ENCODE peak calls at places on chromosomes 7 and 10, in eight cellular contexts. Q, R, V, O, P, H, J and N are unnamed samples.

GRCh38 chr10:15346440-15347141 is 24.5 kb downstream of the FAM171A1 start:
- DNase-seq in J (no peak), O (peak; percentile 35), P (no peak), V (peak; percentile 43), Q (no peak), H (no peak), R (no peak), N (no peak)

GRCh38 chr10:43186150-43186549 is 47.9 kb downstream of the CSGALNACT2 start:
- DNase-seq in J (no peak), P (no peak), H (no peak), R (no peak), Q (no peak), O (no peak), V (no peak), N (no peak)

GRCh38 chr10:86411281-86411841 is 44.8 kb upstream of the GRID1 start:
- DNase-seq in J (no peak), P (no peak), R (no peak), Q (peak; percentile 86), V (no peak), O (peak; percentile 45), H (no peak), N (peak; percentile 83)

GRCh38 chr10:131159771-131160170 is 151.8 kb downstream of the TCERG1L start:
- DNase-seq in O (no peak), Q (no peak), R (no peak), P (no peak), V (no peak), J (no peak), H (no peak), N (no peak)

GRCh38 chr7:51229106-51229537 is 87.5 kb downstream of the COBL start:
- DNase-seq in Q (no peak), H (no peak), J (no peak), P (no peak), V (no peak), O (no peak), R (no peak), N (no peak)

GRCh38 chr10:25226775-25227682 is 52.2 kb downstream of the GPR158 start:
- DNase-seq in R (no peak), O (peak; percentile 69), V (no peak), H (no peak), J (peak; percentile 0), P (no peak), Q (peak; percentile 63), N (peak; percentile 49)

GRCh38 chr7:47720141-47720906 is 138.4 kb upstream of the TNS3 start:
- DNase-seq in Q (no peak), O (no peak), H (no peak), V (peak; percentile 56), J (no peak), P (no peak), R (no peak), N (peak; percentile 20)

GRCh38 chr7:51344406-51344805 is 27.8 kb upstream of the COBL start:
- DNase-seq in R (no peak), P (no peak), V (no peak), H (no peak), J (no peak), Q (no peak), O (peak; percentile 25), N (no peak)

GRCh38 chr10:43444313-43444712 is 7.4 kb downstream of the ZNF487 start:
- DNase-seq in O (no peak), R (no peak), P (no peak), V (no peak), Q (no peak), H (no peak), J (no peak), N (no peak)

GRCh38 chr7:108417926-108418325 is 38.3 kb downstream of the NRCAM start:
- DNase-seq in V (no peak), H (no peak), Q (no peak), P (no peak), R (no peak), J (no peak), O (no peak), N (no peak)

GRCh38 chr7:2981103-2981480 is 62.6 kb downstream of the CARD11 start:
- DNase-seq in R (no peak), V (no peak), P (no peak), J (no peak), H (no peak), O (no peak), Q (no peak), N (no peak)

GRCh38 chr10:128556575-128556974 is 430.4 kb upstream of the MKI67 start:
- DNase-seq in R (no peak), V (no peak), J (no peak), Q (no peak), P (no peak), H (no peak), O (no peak), N (no peak)

GRCh38 chr7:46554688-46555422 is 633.8 kb upstream of the IGFBP3 start:
- DNase-seq in Q (no peak), J (no peak), O (no peak), R (no peak), P (no peak), H (no peak), V (no peak), N (no peak)

GRCh38 chr7:130277763-130278643 is 11.3 kb downstream of the CPA2 start:
- DNase-seq in O (peak; percentile 74), H (no peak), P (no peak), V (peak; percentile 39), R (no peak), J (peak; percentile 29), Q (peak; percentile 61), N (peak; percentile 68)

GRCh38 chr7:45885264-45885882 is 2.9 kb upstream of the IGFBP1 start:
- DNase-seq in P (no peak), J (no peak), O (no peak), Q (peak; percentile 28), H (no peak), V (no peak), R (no peak), N (peak; percentile 11)

GRCh38 chr10:112721080-112721698 is 228.9 kb upstream of the TCF7L2 start:
- DNase-seq in R (no peak), J (no peak), V (no peak), P (no peak), H (no peak), Q (peak; percentile 73), O (peak; percentile 46), N (peak; percentile 64)

GRCh38 chr7:3559178-3559765 is 258.2 kb downstream of the SDK1 start:
- DNase-seq in R (no peak), H (no peak), V (no peak), P (no peak), O (no peak), J (no peak), Q (peak; percentile 92), N (peak; percentile 13)

GRCh38 chr7:99188221-99188620 is 19.7 kb downstream of the KPNA7 start:
- DNase-seq in J (no peak), Q (no peak), O (no peak), P (no peak), H (no peak), V (no peak), R (no peak), N (no peak)

GRCh38 chr10:58651742-58652141 is 139.1 kb downstream of the BICC1 start:
- DNase-seq in R (no peak), H (no peak), P (no peak), Q (no peak), O (no peak), J (no peak), V (no peak), N (no peak)

GRCh38 chr7:96349572-96349971 is 27.7 kb upstream of the SLC25A13 start:
- DNase-seq in J (no peak), V (peak; percentile 25), H (no peak), P (no peak), Q (no peak), R (no peak), O (no peak), N (no peak)

GRCh38 chr7:75938921-75939320 is 24.0 kb downstream of the POR start:
- DNase-seq in Q (no peak), V (no peak), J (no peak), O (no peak), H (no peak), P (no peak), R (no peak), N (no peak)

GRCh38 chr7:12747687-12748306 is 60.4 kb downstream of the ARL4A start:
- DNase-seq in V (no peak), H (no peak), J (no peak), Q (peak; percentile 23), R (no peak), O (no peak), P (no peak), N (no peak)

GRCh38 chr10:22742678-22743077 is 28.3 kb upstream of the PIP4K2A start:
- DNase-seq in P (no peak), R (no peak), H (no peak), Q (no peak), O (no peak), J (no peak), V (no peak), N (no peak)

GRCh38 chr10:49817845-49818244 is 55.7 kb upstream of the OGDHL start:
- DNase-seq in P (no peak), H (no peak), V (no peak), R (no peak), Q (peak; percentile 77), J (no peak), O (no peak), N (peak; percentile 79)

GRCh38 chr7:116630932-116631449 is 41.0 kb upstream of the MET start:
- DNase-seq in H (no peak), J (no peak), O (no peak), Q (no peak), R (no peak), P (no peak), V (peak; percentile 43), N (no peak)

GRCh38 chr10:93915603-93916002 is 21.8 kb downstream of the SLC35G1 start:
- DNase-seq in P (no peak), V (no peak), Q (no peak), J (no peak), R (no peak), H (no peak), O (no peak), N (no peak)

GRCh38 chr7:39816462-39817065 is 133.5 kb upstream of the CDK13 start:
- DNase-seq in Q (peak; percentile 59), J (no peak), O (no peak), H (no peak), R (no peak), V (no peak), P (no peak), N (peak; percentile 22)

GRCh38 chr10:90723416-90724068 is 134.3 kb downstream of the HTR7 start:
- DNase-seq in R (no peak), O (no peak), Q (no peak), H (no peak), J (no peak), V (no peak), P (no peak), N (no peak)

GRCh38 chr7:140581411-140581810 is 59.2 kb downstream of the DENND2A start:
- DNase-seq in H (no peak), J (no peak), Q (no peak), V (no peak), R (no peak), P (no peak), O (no peak), N (no peak)